ENCODE peak calls at places on chromosomes 2 and 18, in four cellular contexts. G, Z, K and B are unnamed samples.

GRCh38 chr2:96869824-96870630 is at the start of gene SEMA4C:
- DNase-seq in G (no peak), Z (peak), K (peak), B (no peak)

GRCh38 chr2:175218551-175218950 is 37.0 kb upstream of the ATP5MC3 start:
- DNase-seq in G (no peak), Z (no peak), K (no peak), B (no peak)

GRCh38 chr2:75592028-75592427 is 31.3 kb upstream of the EVA1A start:
- DNase-seq in G (no peak), Z (no peak), K (peak), B (peak)

GRCh38 chr2:205500951-205501350 is 181.3 kb upstream of the NRP2 start:
- DNase-seq in G (no peak), Z (no peak), K (no peak), B (no peak)

GRCh38 chr2:229417906-229418305 is 146.8 kb upstream of the PID1 start:
- DNase-seq in G (no peak), Z (no peak), K (no peak), B (no peak)

GRCh38 chr2:227201806-227202205 is 37.4 kb downstream of the COL4A3 start:
- DNase-seq in G (no peak), Z (no peak), K (no peak), B (no peak)

GRCh38 chr2:211035548-211036185 is 479.3 kb downstream of the CPS1 start:
- DNase-seq in G (no peak), Z (no peak), K (peak), B (peak)

GRCh38 chr2:23445450-23445868 is 60.5 kb downstream of the KLHL29 start:
- DNase-seq in G (no peak), Z (no peak), K (peak), B (peak)

GRCh38 chr18:44807766-44808165 is 127.1 kb downstream of the SETBP1 start:
- DNase-seq in G (no peak), Z (no peak), K (no peak), B (no peak)

GRCh38 chr2:112607680-112608438 is 23.4 kb downstream of the CHCHD5 start:
- DNase-seq in G (no peak), Z (no peak), K (no peak), B (no peak)

GRCh38 chr2:110943070-110943634 is 177.6 kb upstream of the BCL2L11 start:
- DNase-seq in G (no peak), Z (no peak), K (no peak), B (no peak)

GRCh38 chr2:231394201-231395141 is 1.0 kb upstream of the B3GNT7 start:
- DNase-seq in G (peak), Z (peak), K (no peak), B (no peak)

GRCh38 chr2:37683241-37683640 is 11.8 kb upstream of the CDC42EP3 start:
- DNase-seq in G (no peak), Z (no peak), K (no peak), B (no peak)

GRCh38 chr2:101518470-101519172 is 43.7 kb upstream of the RFX8 start:
- DNase-seq in G (no peak), Z (peak), K (peak), B (peak)

GRCh38 chr2:139142252-139142651 is 362.1 kb upstream of the NXPH2 start:
- DNase-seq in G (no peak), Z (no peak), K (peak), B (peak)

GRCh38 chr18:57195341-57195740 is 48.5 kb downstream of the BOD1L2 start:
- DNase-seq in G (no peak), Z (no peak), K (no peak), B (no peak)

GRCh38 chr18:65415167-65415566 is 335.6 kb upstream of the CDH7 start:
- DNase-seq in G (no peak), Z (no peak), K (no peak), B (no peak)

GRCh38 chr2:58054264-58054663 is 7.7 kb downstream of the VRK2 start:
- DNase-seq in G (no peak), Z (no peak), K (no peak), B (peak)

GRCh38 chr2:33929467-33929866 is 330.4 kb upstream of the FAM98A start:
- DNase-seq in G (peak), Z (no peak), K (no peak), B (no peak)

GRCh38 chr2:44906972-44907371 is 34.5 kb upstream of the SIX3 start:
- DNase-seq in G (no peak), Z (no peak), K (no peak), B (no peak)

GRCh38 chr2:152157253-152157652 is 18.3 kb downstream of the STAM2 start:
- DNase-seq in G (no peak), Z (no peak), K (no peak), B (no peak)

GRCh38 chr18:58195278-58195721 is 151.3 kb downstream of the NEDD4L start:
- DNase-seq in G (no peak), Z (no peak), K (no peak), B (no peak)

GRCh38 chr2:145715601-145716000 is 1195.7 kb upstream of the ZEB2 start:
- DNase-seq in G (no peak), Z (peak), K (no peak), B (no peak)

GRCh38 chr2:66851449-66851872 is 416.5 kb downstream of the MEIS1 start:
- DNase-seq in G (no peak), Z (no peak), K (no peak), B (peak)

GRCh38 chr18:24704921-24705620 is 244.6 kb downstream of the HRH4 start:
- DNase-seq in G (no peak), Z (no peak), K (no peak), B (peak)

GRCh38 chr2:206274434-206275273 is at the start of gene ZDBF2:
- DNase-seq in G (no peak), Z (peak), K (peak), B (peak)

GRCh38 chr18:69941183-69941582 is 6.5 kb downstream of the CD226 start:
- DNase-seq in G (no peak), Z (no peak), K (no peak), B (no peak)

GRCh38 chr2:27735263-27735904 is 36.1 kb upstream of the MRPL33 start:
- DNase-seq in G (no peak), Z (peak), K (peak), B (peak)

GRCh38 chr2:203705184-203705583 is 1.3 kb upstream of the CD28 start:
- DNase-seq in G (no peak), Z (no peak), K (no peak), B (no peak)

GRCh38 chr18:14144628-14144895 is 12.3 kb upstream of the ZNF519 start:
- DNase-seq in G (no peak), Z (no peak), K (no peak), B (no peak)

GRCh38 chr2:201665420-201666158 is 22.3 kb upstream of the TMEM237 start:
- DNase-seq in G (no peak), Z (no peak), K (peak), B (peak)

GRCh38 chr2:94870392-94871225 is 621 bp upstream of the TEKT4 start:
- DNase-seq in G (no peak), Z (peak), K (no peak), B (no peak)

GRCh38 chr2:168734199-168734746 is 68.2 kb upstream of the NOSTRIN start:
- DNase-seq in G (no peak), Z (no peak), K (no peak), B (no peak)

GRCh38 chr2:234694244-234695013 is 197.5 kb upstream of the ARL4C start:
- DNase-seq in G (no peak), Z (no peak), K (peak), B (peak)

GRCh38 chr2:151357359-151357758 is at the start of gene TNFAIP6:
- DNase-seq in G (no peak), Z (no peak), K (no peak), B (peak)

GRCh38 chr2:201049455-201049854 is 22.0 kb downstream of the HYCC2 start:
- DNase-seq in G (no peak), Z (no peak), K (no peak), B (no peak)

GRCh38 chr2:75424936-75425619 is 135.7 kb downstream of the EVA1A start:
- DNase-seq in G (no peak), Z (no peak), K (no peak), B (peak)

GRCh38 chr2:134320930-134321329 is 67.1 kb downstream of the MGAT5 start:
- DNase-seq in G (no peak), Z (no peak), K (no peak), B (no peak)

GRCh38 chr2:205675861-205676516 is 6.3 kb upstream of the NRP2 start:
- DNase-seq in G (no peak), Z (no peak), K (peak), B (peak)

GRCh38 chr2:71613566-71613952 is 160.2 kb downstream of the DYSF start:
- DNase-seq in G (no peak), Z (no peak), K (no peak), B (no peak)

GRCh38 chr2:71612581-71613520 is 159.5 kb downstream of the DYSF start:
- DNase-seq in G (no peak), Z (no peak), K (no peak), B (no peak)

GRCh38 chr2:71611247-71611646 is 157.9 kb downstream of the DYSF start:
- DNase-seq in G (no peak), Z (no peak), K (no peak), B (no peak)

GRCh38 chr2:71610671-71611070 is 157.3 kb downstream of the DYSF start:
- DNase-seq in G (no peak), Z (no peak), K (no peak), B (no peak)

DNA sequence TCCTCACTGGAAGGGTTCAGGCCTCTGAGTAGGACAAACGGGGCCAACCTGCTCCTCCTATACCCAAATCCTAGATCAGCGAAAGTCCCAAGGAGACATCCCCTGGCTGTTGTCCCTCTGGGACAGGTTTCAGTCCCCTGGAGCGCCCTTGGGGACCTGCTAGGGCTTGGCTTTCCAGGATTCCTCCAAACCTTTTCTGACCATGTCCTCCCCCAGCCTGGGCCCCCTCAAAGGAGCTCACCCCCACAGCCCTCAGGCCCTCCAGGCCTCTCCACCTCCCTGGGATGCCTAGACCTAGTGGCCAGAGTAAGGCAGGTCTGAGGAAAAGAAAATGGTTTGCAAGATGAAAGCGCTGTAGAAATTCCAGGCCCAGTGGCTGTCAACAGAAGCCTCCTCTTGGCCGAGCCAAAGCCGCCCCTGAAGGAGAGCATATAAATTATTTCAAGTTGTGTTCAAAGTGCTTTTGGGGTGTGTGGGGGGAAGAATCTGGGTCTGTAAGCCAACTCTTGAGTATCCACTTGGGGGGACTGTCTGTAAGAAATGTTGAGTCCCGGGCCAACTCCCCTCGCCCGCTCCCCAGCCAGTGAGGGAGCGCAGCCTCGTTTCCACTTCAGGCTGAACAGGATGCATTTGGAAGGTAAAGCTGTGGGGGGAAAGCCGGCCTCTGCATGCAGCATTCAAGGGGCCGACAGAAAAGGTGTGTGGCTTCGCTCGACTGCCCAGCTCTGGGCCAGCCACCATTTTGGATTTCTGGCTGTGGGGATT is 158.6 kb downstream of the DYSF start:
- DNase-seq in G (no peak), Z (no peak), K (no peak), B (no peak)
- TF ChIP-seq FOS in G (no peak), Z (no peak), K (no peak), B (no peak)

DNA sequence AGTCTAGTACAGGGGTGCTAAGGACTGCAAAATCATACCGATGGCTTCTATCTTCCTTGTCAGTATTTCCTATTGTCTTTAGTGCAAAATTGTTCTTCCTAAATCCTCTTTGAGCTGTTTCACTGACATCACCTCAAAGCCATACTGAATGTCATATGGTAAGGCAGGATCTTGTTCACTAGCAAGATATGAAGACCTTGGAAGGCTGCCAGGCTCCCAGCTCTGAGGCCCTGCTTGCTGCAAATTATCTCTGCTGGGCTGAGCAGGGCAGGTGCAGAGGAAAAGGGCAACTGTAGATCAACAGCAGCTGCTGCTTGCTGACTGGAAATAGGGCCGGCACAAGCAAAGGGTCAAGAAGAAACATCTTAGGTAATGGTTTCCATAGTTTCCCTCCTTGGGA is 58.2 kb downstream of the PMAIP1 start:
- DNase-seq in G (no peak), Z (peak), K (peak), B (peak)
- TF ChIP-seq FOS in G (no peak), Z (no peak), K (no peak), B (no peak)

GRCh38 chr2:127700527-127701192 is 637 bp upstream of the SFT2D3 start:
- DNase-seq in G (peak), Z (peak), K (no peak), B (no peak)
- TF ChIP-seq FOS in G (no peak), Z (no peak), K (no peak), B (no peak)

DNA sequence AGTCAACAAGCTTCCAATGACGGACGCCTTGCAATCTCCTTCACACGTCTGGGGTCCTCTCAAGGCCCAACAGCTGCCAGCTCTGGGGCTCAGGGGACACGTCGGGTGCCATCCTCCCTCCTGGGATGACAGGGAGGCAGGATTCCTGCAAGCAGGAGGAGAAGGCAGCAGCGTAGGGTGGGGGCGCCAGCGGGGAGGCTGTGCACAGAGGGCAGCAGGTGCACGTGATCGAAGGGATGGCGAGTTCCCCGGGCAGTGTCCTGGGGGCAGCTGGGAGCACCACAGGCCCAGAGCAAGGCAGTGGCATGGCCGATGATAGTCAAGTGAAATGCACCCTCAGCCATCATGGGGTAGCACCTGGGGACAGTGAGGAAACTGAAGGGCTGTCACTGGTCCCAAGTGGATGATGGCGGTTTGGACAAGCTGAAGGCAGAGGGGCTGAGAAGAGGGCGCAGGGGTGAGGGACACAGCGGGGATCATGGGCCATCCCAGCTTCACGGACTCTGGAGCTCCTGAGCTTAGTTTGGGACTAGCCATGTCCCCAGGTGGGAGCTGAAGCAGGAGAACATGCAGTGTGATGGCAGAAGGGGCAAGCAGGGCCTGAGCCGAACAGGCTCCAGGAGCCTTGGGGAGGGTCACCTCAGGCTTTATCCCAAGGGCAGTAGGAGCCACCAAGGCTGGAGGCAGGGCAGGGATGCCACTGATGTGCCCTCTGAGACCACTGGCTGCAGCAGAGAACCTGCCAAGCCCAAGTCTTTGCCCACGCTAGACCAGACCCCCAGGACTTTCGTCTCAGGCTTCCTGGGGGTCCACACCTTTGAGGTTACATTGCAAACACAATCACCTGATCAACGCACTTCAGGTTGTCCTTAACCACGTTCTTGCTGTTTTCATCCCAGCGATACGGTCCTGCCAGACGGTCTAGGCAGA is 16.3 kb upstream of the SNED1 start:
- DNase-seq in G (no peak), Z (no peak), K (no peak), B (no peak)
- TF ChIP-seq FOS in G (no peak), Z (no peak), K (no peak), B (no peak)

GRCh38 chr2:3041246-3041645 is 336.4 kb downstream of the EIPR1 start:
- DNase-seq in G (no peak), Z (no peak), K (no peak), B (no peak)

GRCh38 chr2:3040819-3041218 is 336.8 kb downstream of the EIPR1 start:
- DNase-seq in G (no peak), Z (no peak), K (no peak), B (no peak)

GRCh38 chr2:3042601-3043585 is 334.7 kb downstream of the EIPR1 start:
- DNase-seq in G (no peak), Z (no peak), K (no peak), B (no peak)

GRCh38 chr2:3043726-3044125 is 333.9 kb downstream of the EIPR1 start:
- DNase-seq in G (no peak), Z (no peak), K (no peak), B (no peak)

DNA sequence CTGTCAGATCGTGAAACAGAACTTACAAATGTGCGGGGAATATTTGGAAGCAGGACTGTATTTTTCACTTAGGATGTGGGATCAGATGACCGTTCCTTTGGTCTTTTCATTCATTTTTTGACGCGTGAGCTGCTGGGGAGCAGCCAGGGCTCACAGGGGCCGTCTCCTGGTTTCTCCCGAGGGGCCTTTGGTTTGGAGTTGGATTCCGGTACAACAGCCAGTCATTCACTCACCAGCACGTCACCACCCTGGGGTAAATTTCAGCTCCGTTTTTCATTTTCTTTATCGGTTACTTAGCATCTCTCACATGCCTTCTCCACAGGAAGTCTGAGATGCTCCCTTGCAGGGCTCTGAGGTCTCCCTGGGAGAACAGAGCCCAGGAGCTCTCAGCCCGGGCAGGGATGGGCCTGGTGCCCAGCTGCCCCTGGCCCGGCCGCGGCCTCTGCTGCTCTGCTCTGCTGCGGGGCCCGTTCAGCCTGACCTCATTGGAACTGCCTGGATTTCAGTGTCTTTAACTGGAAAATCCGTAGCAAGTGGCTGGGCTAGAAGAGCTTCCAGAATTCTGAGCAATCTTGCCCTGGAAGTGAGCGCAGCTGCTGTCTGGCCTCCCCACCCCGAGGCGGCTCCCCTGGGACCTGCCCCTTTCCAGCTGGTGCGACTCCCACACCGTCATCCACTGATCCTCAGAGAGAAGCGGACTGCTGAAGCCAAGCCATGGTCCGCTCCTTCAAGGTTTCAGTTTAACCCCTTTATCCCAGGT is 335.6 kb downstream of the EIPR1 start:
- DNase-seq in G (no peak), Z (no peak), K (no peak), B (no peak)
- TF ChIP-seq FOS in G (no peak), Z (no peak), K (no peak), B (no peak)

GRCh38 chr2:132255714-132256113 is 94.0 kb upstream of the ANKRD30BL start:
- DNase-seq in G (no peak), Z (no peak), K (no peak), B (no peak)

GRCh38 chr2:132256251-132256902 is 94.6 kb upstream of the ANKRD30BL start:
- DNase-seq in G (no peak), Z (no peak), K (no peak), B (no peak)

GRCh38 chr2:132252894-132253264 is 91.1 kb upstream of the ANKRD30BL start:
- DNase-seq in G (no peak), Z (no peak), K (no peak), B (no peak)

GRCh38 chr2:132252191-132252893 is 90.6 kb upstream of the ANKRD30BL start:
- DNase-seq in G (no peak), Z (no peak), K (no peak), B (no peak)

GRCh38 chr2:132253496-132254305 is 91.9 kb upstream of the ANKRD30BL start:
- DNase-seq in G (no peak), Z (no peak), K (no peak), B (no peak)
- TF ChIP-seq FOS in G (no peak), Z (no peak), K (no peak), B (no peak)